ENCODE peak calls at places on chromosome 20, in five cellular contexts. One of them, this sample, is unnamed.

GRCh38 chr20:43507150-43508080 is at the start of gene L3MBTL1:
- DNase-seq in cardiac muscle cell: peak; percentile 59
- DNase-seq in heart right ventricle: no peak
- DNase-seq in AG04450: no peak
- DNase-seq in tibial artery: no peak
- DNase-seq in this sample: peak; percentile 76

GRCh38 chr20:39909447-39909846 is 779.6 kb downstream of the MAFB start:
- DNase-seq in cardiac muscle cell: no peak
- DNase-seq in heart right ventricle: peak; percentile 37
- DNase-seq in AG04450: no peak
- DNase-seq in tibial artery: peak; percentile 54
- DNase-seq in this sample: peak; percentile 48

GRCh38 chr20:38453941-38454340 is 18.7 kb upstream of the RALGAPB start:
- DNase-seq in cardiac muscle cell: no peak
- DNase-seq in heart right ventricle: no peak
- DNase-seq in AG04450: no peak
- DNase-seq in tibial artery: no peak
- DNase-seq in this sample: no peak

GRCh38 chr20:63351811-63352591 is 9.1 kb downstream of the CHRNA4 start:
- DNase-seq in cardiac muscle cell: no peak
- DNase-seq in heart right ventricle: peak; percentile 22
- DNase-seq in AG04450: no peak
- DNase-seq in tibial artery: no peak
- DNase-seq in this sample: peak; percentile 79

GRCh38 chr20:52965819-52966218 is 6.3 kb upstream of the TSHZ2 start:
- DNase-seq in cardiac muscle cell: no peak
- DNase-seq in heart right ventricle: no peak
- DNase-seq in AG04450: no peak
- DNase-seq in tibial artery: no peak
- DNase-seq in this sample: no peak

GRCh38 chr20:50460115-50460607 is 50.0 kb upstream of the PTPN1 start:
- DNase-seq in cardiac muscle cell: no peak
- DNase-seq in heart right ventricle: no peak
- DNase-seq in AG04450: no peak
- DNase-seq in tibial artery: no peak
- DNase-seq in this sample: no peak

GRCh38 chr20:15236812-15237211 is 899.4 kb upstream of the FLRT3 start:
- DNase-seq in cardiac muscle cell: peak; percentile 39
- DNase-seq in heart right ventricle: no peak
- DNase-seq in AG04450: no peak
- DNase-seq in tibial artery: no peak
- DNase-seq in this sample: no peak

GRCh38 chr20:34112600-34113061 is 588 bp upstream of the EIF2S2 start:
- DNase-seq in cardiac muscle cell: peak; percentile 65
- DNase-seq in heart right ventricle: peak; percentile 18
- DNase-seq in AG04450: no peak
- DNase-seq in tibial artery: peak; percentile 34
- DNase-seq in this sample: peak; percentile 65

GRCh38 chr20:2806351-2806701 is 5.9 kb upstream of the CPXM1 start:
- DNase-seq in cardiac muscle cell: no peak
- DNase-seq in heart right ventricle: no peak
- DNase-seq in AG04450: no peak
- DNase-seq in tibial artery: no peak
- DNase-seq in this sample: no peak

GRCh38 chr20:2804921-2805681 is 4.7 kb upstream of the CPXM1 start:
- DNase-seq in cardiac muscle cell: peak; percentile 58
- DNase-seq in heart right ventricle: no peak
- DNase-seq in AG04450: no peak
- DNase-seq in tibial artery: no peak
- DNase-seq in this sample: peak; percentile 61

GRCh38 chr20:2804041-2804828 is 3.8 kb upstream of the CPXM1 start:
- DNase-seq in cardiac muscle cell: no peak
- DNase-seq in heart right ventricle: no peak
- DNase-seq in AG04450: no peak
- DNase-seq in tibial artery: no peak
- DNase-seq in this sample: no peak

GRCh38 chr20:2807019-2807418 is 6.6 kb upstream of the CPXM1 start:
- DNase-seq in cardiac muscle cell: no peak
- DNase-seq in heart right ventricle: no peak
- DNase-seq in AG04450: no peak
- DNase-seq in tibial artery: no peak
- DNase-seq in this sample: no peak

GRCh38 chr20:2805682-2806350 is 5.4 kb upstream of the CPXM1 start:
- DNase-seq in cardiac muscle cell: peak; percentile 52
- DNase-seq in heart right ventricle: no peak
- DNase-seq in AG04450: no peak
- DNase-seq in tibial artery: no peak
- DNase-seq in this sample: no peak
- H3K27me3 ChIP-seq in cardiac muscle cell: peaks cover 88% of the 10 kb centered on the region
- H3K27me3 ChIP-seq in heart right ventricle: peaks cover 97% of the 10 kb centered on the region
- H3K27me3 ChIP-seq in AG04450: peaks cover 55% of the 10 kb centered on the region
- H3K27me3 ChIP-seq in tibial artery: peaks cover 91% of the 10 kb centered on the region
- H3K27me3 ChIP-seq in this sample: peaks cover 2% of the 10 kb centered on the region

GRCh38 chr20:17595846-17596245 is 26.0 kb downstream of the DSTN start:
- DNase-seq in cardiac muscle cell: no peak
- DNase-seq in heart right ventricle: no peak
- DNase-seq in AG04450: no peak
- DNase-seq in tibial artery: no peak
- DNase-seq in this sample: no peak
- H3K4me3 ChIP-seq in cardiac muscle cell: no peak overlapping the region
- H3K4me3 ChIP-seq in heart right ventricle: no peak overlapping the region
- H3K4me3 ChIP-seq in AG04450: no peak overlapping the region
- H3K4me3 ChIP-seq in tibial artery: no peak overlapping the region
- H3K4me3 ChIP-seq in this sample: no peak overlapping the region

GRCh38 chr20:61234224-61234623 is 17.8 kb upstream of the CDH4 start:
- DNase-seq in cardiac muscle cell: no peak
- DNase-seq in heart right ventricle: no peak
- DNase-seq in AG04450: no peak
- DNase-seq in tibial artery: no peak
- DNase-seq in this sample: no peak
- H3K27me3 ChIP-seq in cardiac muscle cell: no peaks in the 10 kb centered on the region
- H3K27me3 ChIP-seq in heart right ventricle: peaks cover 12% of the 10 kb centered on the region
- H3K27me3 ChIP-seq in AG04450: peaks cover 8% of the 10 kb centered on the region
- H3K27me3 ChIP-seq in tibial artery: peaks cover 14% of the 10 kb centered on the region
- H3K27me3 ChIP-seq in this sample: no peaks in the 10 kb centered on the region

GRCh38 chr20:22232473-22232872 is 351.9 kb downstream of the FOXA2 start:
- DNase-seq in cardiac muscle cell: no peak
- DNase-seq in heart right ventricle: no peak
- DNase-seq in AG04450: no peak
- DNase-seq in tibial artery: no peak
- DNase-seq in this sample: no peak
- H3K4me3 ChIP-seq in cardiac muscle cell: no peak overlapping the region
- H3K4me3 ChIP-seq in heart right ventricle: no peak overlapping the region
- H3K4me3 ChIP-seq in AG04450: no peak overlapping the region
- H3K4me3 ChIP-seq in tibial artery: no peak overlapping the region
- H3K4me3 ChIP-seq in this sample: no peak overlapping the region

DNA sequence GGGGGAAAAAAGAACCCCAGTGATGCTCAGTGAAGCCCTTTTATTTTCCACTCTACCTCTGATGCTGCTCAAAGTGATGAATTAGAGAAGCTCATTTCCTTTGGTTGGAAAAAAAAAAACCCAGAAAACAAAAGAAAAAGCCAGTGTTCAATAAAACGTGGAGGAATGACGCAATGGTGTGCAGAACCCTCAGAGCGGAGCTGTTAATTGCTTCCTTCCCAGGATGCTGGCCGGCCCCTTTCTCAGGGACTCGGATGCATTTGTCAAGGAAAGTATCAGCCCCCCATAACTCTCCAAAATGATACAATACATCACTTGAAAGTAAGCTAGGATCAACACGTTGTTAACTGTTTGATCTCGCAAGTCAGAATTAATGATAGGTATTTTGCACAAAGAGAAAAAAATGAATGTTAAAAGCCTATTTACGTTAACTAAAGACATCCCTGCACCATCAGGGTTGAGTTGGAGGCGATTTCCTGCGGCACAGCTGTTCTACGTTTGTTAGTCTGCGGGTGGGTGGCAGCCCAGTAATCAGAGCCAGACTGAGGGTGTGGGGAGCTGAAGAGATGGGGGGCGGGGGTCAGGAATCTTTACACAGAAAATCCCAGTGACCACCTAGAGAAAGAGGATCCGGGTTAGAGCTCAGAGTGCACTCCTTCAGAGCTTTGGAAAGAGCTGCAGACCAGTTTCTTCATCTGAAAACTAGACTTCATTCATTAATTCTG is 132.4 kb downstream of the BMP7 start:
- DNase-seq in cardiac muscle cell: no peak
- DNase-seq in heart right ventricle: no peak
- DNase-seq in AG04450: no peak
- DNase-seq in tibial artery: no peak
- DNase-seq in this sample: no peak
- H3K27me3 ChIP-seq in cardiac muscle cell: no peaks in the 10 kb centered on the region
- H3K27me3 ChIP-seq in heart right ventricle: peaks cover 9% of the 10 kb centered on the region
- H3K27me3 ChIP-seq in AG04450: no peaks in the 10 kb centered on the region
- H3K27me3 ChIP-seq in tibial artery: peaks cover 7% of the 10 kb centered on the region
- H3K27me3 ChIP-seq in this sample: no peaks in the 10 kb centered on the region